ENCODE peak calls at places on chromosome 4, in eight cellular contexts. One of them, this sample, is unnamed.

GRCh38 chr4:158624889-158625478 is 46.7 kb downstream of the C4orf46 start:
- DNase-seq in T47D: peak
- DNase-seq in cardiac muscle cell: peak
- DNase-seq in PC-3: peak
- DNase-seq in A673: peak
- DNase-seq in pancreas: no peak
- DNase-seq in mesendoderm: peak
- DNase-seq in C1 segment of cervical spinal cord: no peak
- DNase-seq in this sample: no peak

GRCh38 chr4:2135083-2135482 is 76.0 kb downstream of the NAT8L start:
- DNase-seq in T47D: no peak
- DNase-seq in cardiac muscle cell: peak
- DNase-seq in PC-3: no peak
- DNase-seq in A673: peak
- DNase-seq in pancreas: no peak
- DNase-seq in mesendoderm: no peak
- DNase-seq in C1 segment of cervical spinal cord: no peak
- DNase-seq in this sample: no peak

GRCh38 chr4:151851354-151851753 is 90.5 kb upstream of the GATB start:
- DNase-seq in T47D: no peak
- DNase-seq in cardiac muscle cell: no peak
- DNase-seq in PC-3: no peak
- DNase-seq in A673: no peak
- DNase-seq in pancreas: no peak
- DNase-seq in mesendoderm: no peak
- DNase-seq in C1 segment of cervical spinal cord: no peak
- DNase-seq in this sample: no peak

GRCh38 chr4:7564242-7564641 is 129.5 kb upstream of the PSAPL1 start:
- DNase-seq in T47D: no peak
- DNase-seq in cardiac muscle cell: no peak
- DNase-seq in PC-3: no peak
- DNase-seq in A673: no peak
- DNase-seq in pancreas: no peak
- DNase-seq in mesendoderm: no peak
- DNase-seq in C1 segment of cervical spinal cord: no peak
- DNase-seq in this sample: no peak

GRCh38 chr4:184472540-184473264 is 1.6 kb downstream of the IRF2 start:
- DNase-seq in T47D: peak
- DNase-seq in cardiac muscle cell: peak
- DNase-seq in PC-3: peak
- DNase-seq in A673: peak
- DNase-seq in pancreas: peak
- DNase-seq in mesendoderm: peak
- DNase-seq in C1 segment of cervical spinal cord: peak
- DNase-seq in this sample: peak

GRCh38 chr4:95547708-95548471 is 883 bp downstream of the UNC5C start:
- DNase-seq in T47D: peak
- DNase-seq in cardiac muscle cell: peak
- DNase-seq in PC-3: peak
- DNase-seq in A673: no peak
- DNase-seq in pancreas: no peak
- DNase-seq in mesendoderm: no peak
- DNase-seq in C1 segment of cervical spinal cord: no peak
- DNase-seq in this sample: no peak

GRCh38 chr4:87375719-87376291 is 15.2 kb downstream of the HSD17B11 start:
- DNase-seq in T47D: peak
- DNase-seq in cardiac muscle cell: peak
- DNase-seq in PC-3: peak
- DNase-seq in A673: peak
- DNase-seq in pancreas: peak
- DNase-seq in mesendoderm: peak
- DNase-seq in C1 segment of cervical spinal cord: no peak
- DNase-seq in this sample: no peak

GRCh38 chr4:24096603-24097002 is 206.8 kb upstream of the PPARGC1A start:
- DNase-seq in T47D: no peak
- DNase-seq in cardiac muscle cell: no peak
- DNase-seq in PC-3: no peak
- DNase-seq in A673: no peak
- DNase-seq in pancreas: no peak
- DNase-seq in mesendoderm: no peak
- DNase-seq in C1 segment of cervical spinal cord: no peak
- DNase-seq in this sample: no peak

GRCh38 chr4:24912252-24913098 is at the start of gene CCDC149:
- DNase-seq in T47D: peak
- DNase-seq in cardiac muscle cell: peak
- DNase-seq in PC-3: peak
- DNase-seq in A673: peak
- DNase-seq in pancreas: peak
- DNase-seq in mesendoderm: peak
- DNase-seq in C1 segment of cervical spinal cord: no peak
- DNase-seq in this sample: peak

GRCh38 chr4:124177647-124178425 is 534.7 kb downstream of the ANKRD50 start:
- DNase-seq in T47D: no peak
- DNase-seq in cardiac muscle cell: peak
- DNase-seq in PC-3: peak
- DNase-seq in A673: no peak
- DNase-seq in pancreas: no peak
- DNase-seq in mesendoderm: no peak
- DNase-seq in C1 segment of cervical spinal cord: no peak
- DNase-seq in this sample: no peak